ENCODE peak calls at places on chromosomes 7 and 10, in eight cellular contexts. One of them, this sample, is unnamed.

GRCh38 chr10:6507311-6507710 is 72.8 kb downstream of the PRKCQ start:
- DNase-seq in aorta: no peak
- DNase-seq in gastrocnemius medialis: no peak
- DNase-seq in foreskin fibroblast: no peak
- DNase-seq in lower leg skin: no peak
- DNase-seq in fibroblast of lung: no peak
- DNase-seq in RWPE2: no peak
- DNase-seq in cardiac fibroblast: no peak
- DNase-seq in this sample: no peak

GRCh38 chr7:97845622-97846203 is 26.5 kb downstream of the ASNS start:
- DNase-seq in aorta: no peak
- DNase-seq in gastrocnemius medialis: no peak
- DNase-seq in foreskin fibroblast: no peak
- DNase-seq in lower leg skin: no peak
- DNase-seq in fibroblast of lung: peak; percentile 40
- DNase-seq in RWPE2: no peak
- DNase-seq in cardiac fibroblast: peak; percentile 42
- DNase-seq in this sample: no peak

GRCh38 chr10:132294196-132294520 is 13.6 kb downstream of the STK32C start:
- DNase-seq in aorta: no peak
- DNase-seq in gastrocnemius medialis: no peak
- DNase-seq in foreskin fibroblast: no peak
- DNase-seq in lower leg skin: peak; percentile 78
- DNase-seq in fibroblast of lung: no peak
- DNase-seq in RWPE2: no peak
- DNase-seq in cardiac fibroblast: no peak
- DNase-seq in this sample: no peak

GRCh38 chr7:32588657-32589056 is 93.4 kb downstream of the AVL9 start:
- DNase-seq in aorta: no peak
- DNase-seq in gastrocnemius medialis: no peak
- DNase-seq in foreskin fibroblast: peak; percentile 83
- DNase-seq in lower leg skin: no peak
- DNase-seq in fibroblast of lung: peak; percentile 83
- DNase-seq in RWPE2: no peak
- DNase-seq in cardiac fibroblast: peak; percentile 87
- DNase-seq in this sample: peak; percentile 78

GRCh38 chr10:79220296-79220695 is 127.0 kb upstream of the PPIF start:
- DNase-seq in aorta: no peak
- DNase-seq in gastrocnemius medialis: no peak
- DNase-seq in foreskin fibroblast: no peak
- DNase-seq in lower leg skin: no peak
- DNase-seq in fibroblast of lung: no peak
- DNase-seq in RWPE2: no peak
- DNase-seq in cardiac fibroblast: no peak
- DNase-seq in this sample: no peak

GRCh38 chr10:69640196-69640980 is 10.3 kb downstream of the FAM241B start:
- DNase-seq in aorta: no peak
- DNase-seq in gastrocnemius medialis: no peak
- DNase-seq in foreskin fibroblast: no peak
- DNase-seq in lower leg skin: no peak
- DNase-seq in fibroblast of lung: no peak
- DNase-seq in RWPE2: peak; percentile 29
- DNase-seq in cardiac fibroblast: no peak
- DNase-seq in this sample: no peak

GRCh38 chr10:128568979-128569378 is 442.8 kb upstream of the MKI67 start:
- DNase-seq in aorta: no peak
- DNase-seq in gastrocnemius medialis: no peak
- DNase-seq in foreskin fibroblast: no peak
- DNase-seq in lower leg skin: peak; percentile 65
- DNase-seq in fibroblast of lung: no peak
- DNase-seq in RWPE2: no peak
- DNase-seq in cardiac fibroblast: no peak
- DNase-seq in this sample: no peak

GRCh38 chr7:83072576-83073517 is 89.8 kb downstream of the PCLO start:
- DNase-seq in aorta: no peak
- DNase-seq in gastrocnemius medialis: no peak
- DNase-seq in foreskin fibroblast: no peak
- DNase-seq in lower leg skin: no peak
- DNase-seq in fibroblast of lung: peak; percentile 5
- DNase-seq in RWPE2: no peak
- DNase-seq in cardiac fibroblast: no peak
- DNase-seq in this sample: no peak

GRCh38 chr10:45418417-45418858 is 44.4 kb downstream of the ALOX5 start:
- DNase-seq in aorta: no peak
- DNase-seq in gastrocnemius medialis: no peak
- DNase-seq in foreskin fibroblast: no peak
- DNase-seq in lower leg skin: no peak
- DNase-seq in fibroblast of lung: no peak
- DNase-seq in RWPE2: no peak
- DNase-seq in cardiac fibroblast: no peak
- DNase-seq in this sample: peak; percentile 58

GRCh38 chr7:8177109-8177933 is 84.6 kb downstream of the ICA1 start:
- DNase-seq in aorta: no peak
- DNase-seq in gastrocnemius medialis: no peak
- DNase-seq in foreskin fibroblast: no peak
- DNase-seq in lower leg skin: no peak
- DNase-seq in fibroblast of lung: no peak
- DNase-seq in RWPE2: no peak
- DNase-seq in cardiac fibroblast: no peak
- DNase-seq in this sample: peak; percentile 51

GRCh38 chr7:133310232-133310852 is 57.5 kb downstream of the EXOC4 start:
- DNase-seq in aorta: no peak
- DNase-seq in gastrocnemius medialis: no peak
- DNase-seq in foreskin fibroblast: no peak
- DNase-seq in lower leg skin: no peak
- DNase-seq in fibroblast of lung: peak; percentile 22
- DNase-seq in RWPE2: no peak
- DNase-seq in cardiac fibroblast: peak; percentile 58
- DNase-seq in this sample: no peak

GRCh38 chr10:81146436-81146835 is 608.7 kb downstream of the SH2D4B start:
- DNase-seq in aorta: no peak
- DNase-seq in gastrocnemius medialis: no peak
- DNase-seq in foreskin fibroblast: no peak
- DNase-seq in lower leg skin: no peak
- DNase-seq in fibroblast of lung: no peak
- DNase-seq in RWPE2: no peak
- DNase-seq in cardiac fibroblast: no peak
- DNase-seq in this sample: no peak

GRCh38 chr10:72763201-72763600 is 71.3 kb downstream of the MCU start:
- DNase-seq in aorta: no peak
- DNase-seq in gastrocnemius medialis: no peak
- DNase-seq in foreskin fibroblast: no peak
- DNase-seq in lower leg skin: no peak
- DNase-seq in fibroblast of lung: no peak
- DNase-seq in RWPE2: no peak
- DNase-seq in cardiac fibroblast: no peak
- DNase-seq in this sample: no peak

GRCh38 chr10:1661416-1661815 is 75.9 kb downstream of the ADARB2 start:
- DNase-seq in aorta: no peak
- DNase-seq in gastrocnemius medialis: no peak
- DNase-seq in foreskin fibroblast: no peak
- DNase-seq in lower leg skin: peak; percentile 80
- DNase-seq in fibroblast of lung: no peak
- DNase-seq in RWPE2: no peak
- DNase-seq in cardiac fibroblast: no peak
- DNase-seq in this sample: no peak

GRCh38 chr7:93185303-93186027 is 37.3 kb upstream of the SAMD9L start:
- DNase-seq in aorta: no peak
- DNase-seq in gastrocnemius medialis: no peak
- DNase-seq in foreskin fibroblast: peak; percentile 23
- DNase-seq in lower leg skin: no peak
- DNase-seq in fibroblast of lung: no peak
- DNase-seq in RWPE2: no peak
- DNase-seq in cardiac fibroblast: peak; percentile 26
- DNase-seq in this sample: no peak

GRCh38 chr10:132575320-132576201 is 38.0 kb downstream of the INPP5A start:
- DNase-seq in aorta: no peak
- DNase-seq in gastrocnemius medialis: no peak
- DNase-seq in foreskin fibroblast: peak; percentile 56
- DNase-seq in lower leg skin: peak; percentile 79
- DNase-seq in fibroblast of lung: peak; percentile 93
- DNase-seq in RWPE2: no peak
- DNase-seq in cardiac fibroblast: peak; percentile 78
- DNase-seq in this sample: peak; percentile 85

GRCh38 chr7:6012355-6013104 is 3.5 kb downstream of the AIMP2 start:
- DNase-seq in aorta: no peak
- DNase-seq in gastrocnemius medialis: no peak
- DNase-seq in foreskin fibroblast: no peak
- DNase-seq in lower leg skin: no peak
- DNase-seq in fibroblast of lung: no peak
- DNase-seq in RWPE2: no peak
- DNase-seq in cardiac fibroblast: no peak
- DNase-seq in this sample: peak; percentile 35

GRCh38 chr7:6015917-6016652 is 7.0 kb downstream of the AIMP2 start:
- DNase-seq in aorta: peak; percentile 62
- DNase-seq in gastrocnemius medialis: peak; percentile 95
- DNase-seq in foreskin fibroblast: peak; percentile 80
- DNase-seq in lower leg skin: peak; percentile 90
- DNase-seq in fibroblast of lung: peak; percentile 99
- DNase-seq in RWPE2: no peak
- DNase-seq in cardiac fibroblast: peak; percentile 96
- DNase-seq in this sample: no peak

GRCh38 chr7:6011541-6011940 is 2.5 kb downstream of the AIMP2 start:
- DNase-seq in aorta: no peak
- DNase-seq in gastrocnemius medialis: no peak
- DNase-seq in foreskin fibroblast: no peak
- DNase-seq in lower leg skin: no peak
- DNase-seq in fibroblast of lung: no peak
- DNase-seq in RWPE2: no peak
- DNase-seq in cardiac fibroblast: no peak
- DNase-seq in this sample: no peak

DNA sequence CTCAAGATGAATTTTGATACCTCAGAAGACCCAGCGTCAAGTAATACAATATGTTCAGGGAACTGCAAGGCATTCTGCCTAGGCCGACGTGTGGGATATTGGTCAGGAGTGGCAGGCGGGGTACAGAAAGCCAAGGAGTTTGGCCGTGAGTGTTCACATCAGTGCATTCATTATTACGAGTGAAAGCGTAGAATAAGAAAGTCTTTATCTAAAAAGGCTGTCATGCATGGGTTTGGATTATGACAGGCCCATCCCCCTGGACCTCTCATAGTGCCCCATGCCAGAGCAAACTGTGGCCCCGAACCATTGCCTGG is 7.5 kb downstream of the AIMP2 start:
- DNase-seq in aorta: no peak
- DNase-seq in gastrocnemius medialis: peak; percentile 92
- DNase-seq in foreskin fibroblast: no peak
- DNase-seq in lower leg skin: no peak
- DNase-seq in fibroblast of lung: no peak
- DNase-seq in RWPE2: no peak
- DNase-seq in cardiac fibroblast: no peak
- DNase-seq in this sample: no peak
- H3K4me3 ChIP-seq in aorta: no peak overlapping the region
- H3K4me3 ChIP-seq in gastrocnemius medialis: no peak overlapping the region
- H3K4me3 ChIP-seq in foreskin fibroblast: no peak overlapping the region
- H3K4me3 ChIP-seq in lower leg skin: no peak overlapping the region
- H3K4me3 ChIP-seq in fibroblast of lung: no peak overlapping the region
- H3K4me3 ChIP-seq in RWPE2: no peak overlapping the region
- H3K4me3 ChIP-seq in cardiac fibroblast: no peak overlapping the region
- H3K4me3 ChIP-seq in this sample: no peak overlapping the region

DNA sequence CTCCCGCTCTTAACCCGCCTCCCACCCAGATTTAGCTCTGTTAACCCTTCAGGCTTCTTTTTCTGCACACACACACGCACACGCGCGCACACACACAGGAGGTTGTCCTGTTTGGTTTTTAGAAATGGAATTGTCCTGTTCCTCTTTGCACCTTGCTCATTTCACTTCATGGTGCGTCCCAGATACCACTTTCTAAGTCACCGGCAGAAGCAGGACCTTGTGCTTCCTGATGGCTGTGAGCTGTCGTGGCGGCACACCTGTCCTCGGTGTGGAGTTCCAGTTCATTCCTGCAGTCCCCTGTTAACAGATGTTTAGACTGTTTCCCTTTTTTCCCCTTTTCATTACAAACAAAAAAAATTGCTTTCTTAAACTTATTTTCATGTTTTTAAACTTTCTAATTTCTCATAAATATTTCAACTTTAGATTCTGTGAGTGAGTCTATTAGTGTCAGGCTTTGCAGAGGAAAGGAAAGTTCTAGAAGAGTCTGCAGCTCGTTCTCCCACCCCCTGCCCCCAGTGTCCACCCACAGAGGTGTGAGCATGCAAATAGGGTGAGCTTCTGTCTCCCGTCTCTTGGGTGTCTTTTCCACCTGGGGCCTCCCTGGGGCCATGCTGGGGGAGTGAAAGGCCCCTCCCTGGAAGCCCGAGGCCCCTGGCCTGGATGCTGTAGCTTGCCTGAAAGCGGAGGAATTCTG is 85.5 kb downstream of the LHPP start:
- DNase-seq in aorta: no peak
- DNase-seq in gastrocnemius medialis: no peak
- DNase-seq in foreskin fibroblast: no peak
- DNase-seq in lower leg skin: no peak
- DNase-seq in fibroblast of lung: no peak
- DNase-seq in RWPE2: no peak
- DNase-seq in cardiac fibroblast: no peak
- DNase-seq in this sample: no peak
- H3K4me3 ChIP-seq in aorta: no peak overlapping the region
- H3K4me3 ChIP-seq in gastrocnemius medialis: peak overlapping the region; percentile 48
- H3K4me3 ChIP-seq in foreskin fibroblast: no peak overlapping the region
- H3K4me3 ChIP-seq in lower leg skin: no peak overlapping the region
- H3K4me3 ChIP-seq in fibroblast of lung: no peak overlapping the region
- H3K4me3 ChIP-seq in RWPE2: no peak overlapping the region
- H3K4me3 ChIP-seq in cardiac fibroblast: no peak overlapping the region
- H3K4me3 ChIP-seq in this sample: no peak overlapping the region

GRCh38 chr7:5063698-5064097 is 18.0 kb downstream of the RBAK start:
- DNase-seq in aorta: no peak
- DNase-seq in gastrocnemius medialis: no peak
- DNase-seq in foreskin fibroblast: no peak
- DNase-seq in lower leg skin: no peak
- DNase-seq in fibroblast of lung: no peak
- DNase-seq in RWPE2: no peak
- DNase-seq in cardiac fibroblast: no peak
- DNase-seq in this sample: no peak
- H3K4me3 ChIP-seq in aorta: peak overlapping the region; percentile 14
- H3K4me3 ChIP-seq in gastrocnemius medialis: peak overlapping the region; percentile 8
- H3K4me3 ChIP-seq in foreskin fibroblast: no peak overlapping the region
- H3K4me3 ChIP-seq in lower leg skin: no peak overlapping the region
- H3K4me3 ChIP-seq in fibroblast of lung: no peak overlapping the region
- H3K4me3 ChIP-seq in RWPE2: no peak overlapping the region
- H3K4me3 ChIP-seq in cardiac fibroblast: no peak overlapping the region
- H3K4me3 ChIP-seq in this sample: no peak overlapping the region

DNA sequence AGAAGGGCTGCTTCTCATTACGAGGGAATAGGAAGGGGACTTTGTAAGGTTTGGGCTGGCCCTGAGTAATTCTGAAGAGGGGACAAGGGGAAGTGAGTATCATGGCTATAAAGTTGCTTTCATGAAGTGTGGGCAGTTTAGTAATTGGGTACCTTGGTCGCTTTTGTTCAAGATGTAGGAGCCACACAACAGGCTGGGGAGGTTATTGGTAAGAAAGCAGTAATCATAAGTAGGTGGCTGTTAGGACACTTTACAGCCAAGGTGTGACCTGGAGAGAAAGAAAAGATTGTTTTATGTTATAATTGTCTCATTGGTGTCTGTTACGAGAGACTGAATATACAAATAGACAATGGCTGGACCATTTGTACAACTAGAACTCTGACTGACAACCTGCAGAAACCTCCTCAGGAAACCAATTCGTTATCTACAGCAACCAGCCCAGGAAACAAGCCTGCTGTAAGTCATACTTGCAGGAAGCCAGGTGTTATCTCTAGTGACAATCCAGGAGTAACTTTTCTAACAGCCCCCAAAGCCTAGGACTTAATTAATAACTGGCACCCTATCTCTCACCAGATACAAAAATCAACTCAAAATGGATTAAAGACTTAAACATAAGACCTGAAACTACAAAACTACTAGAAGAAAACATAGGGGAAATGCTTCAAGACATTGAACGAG is 5.0 kb upstream of the CCM2 start:
- DNase-seq in aorta: no peak
- DNase-seq in gastrocnemius medialis: no peak
- DNase-seq in foreskin fibroblast: no peak
- DNase-seq in lower leg skin: no peak
- DNase-seq in fibroblast of lung: no peak
- DNase-seq in RWPE2: no peak
- DNase-seq in cardiac fibroblast: no peak
- DNase-seq in this sample: no peak
- H3K4me3 ChIP-seq in aorta: no peak overlapping the region
- H3K4me3 ChIP-seq in gastrocnemius medialis: no peak overlapping the region
- H3K4me3 ChIP-seq in foreskin fibroblast: no peak overlapping the region
- H3K4me3 ChIP-seq in lower leg skin: no peak overlapping the region
- H3K4me3 ChIP-seq in fibroblast of lung: no peak overlapping the region
- H3K4me3 ChIP-seq in RWPE2: no peak overlapping the region
- H3K4me3 ChIP-seq in cardiac fibroblast: no peak overlapping the region
- H3K4me3 ChIP-seq in this sample: no peak overlapping the region